ENCODE peak calls at places on chromosomes 5 and 9, in five cellular contexts. L is H1, P is GM12878, B is K562, Z is WTC11. T is an unnamed sample.

GRCh38 chr9:78074385-78075291 is 43.0 kb upstream of the GNAQ start:
- DNase-seq in L (no peak), Z (no peak), P (no peak), B (no peak), T (no peak)

GRCh38 chr9:134619983-134620612 is 21.5 kb upstream of the COL5A1 start:
- DNase-seq in Z (peak), L (peak), B (no peak), P (no peak), T (no peak)

GRCh38 chr9:113511047-113511521 is 47.6 kb downstream of the RGS3 start:
- DNase-seq in B (no peak), P (no peak), Z (no peak), L (no peak), T (no peak)

GRCh38 chr5:57736716-57737115 is 254.1 kb upstream of the ACTBL2 start:
- DNase-seq in Z (no peak), P (no peak), B (no peak), L (no peak), T (no peak)

GRCh38 chr5:77424921-77425320 is 67.2 kb downstream of the WDR41 start:
- DNase-seq in B (no peak), P (no peak), L (no peak), Z (no peak), T (no peak)

GRCh38 chr9:98121096-98121495 is 2.1 kb upstream of the TRIM14 start:
- DNase-seq in Z (no peak), L (no peak), P (no peak), B (peak), T (no peak)

GRCh38 chr5:53302524-53302923 is 177.9 kb upstream of the FST start:
- DNase-seq in Z (no peak), P (no peak), L (no peak), B (no peak), T (no peak)

GRCh38 chr5:5289537-5289936 is 132.9 kb upstream of the ICE1 start:
- DNase-seq in L (no peak), Z (no peak), B (no peak), P (no peak), T (no peak)

GRCh38 chr5:39473156-39473779 is 48.5 kb upstream of the DAB2 start:
- DNase-seq in P (no peak), L (no peak), Z (no peak), B (no peak), T (no peak)

GRCh38 chr9:86250123-86250522 is 9.3 kb downstream of the C9orf153 start:
- DNase-seq in Z (no peak), B (no peak), L (no peak), P (no peak), T (no peak)

GRCh38 chr9:86241216-86241615 is 18.2 kb downstream of the C9orf153 start:
- DNase-seq in L (no peak), Z (no peak), B (no peak), P (no peak), T (no peak)

GRCh38 chr9:86242012-86242411 is 17.4 kb downstream of the C9orf153 start:
- DNase-seq in L (no peak), Z (no peak), P (no peak), B (no peak), T (no peak)

DNA sequence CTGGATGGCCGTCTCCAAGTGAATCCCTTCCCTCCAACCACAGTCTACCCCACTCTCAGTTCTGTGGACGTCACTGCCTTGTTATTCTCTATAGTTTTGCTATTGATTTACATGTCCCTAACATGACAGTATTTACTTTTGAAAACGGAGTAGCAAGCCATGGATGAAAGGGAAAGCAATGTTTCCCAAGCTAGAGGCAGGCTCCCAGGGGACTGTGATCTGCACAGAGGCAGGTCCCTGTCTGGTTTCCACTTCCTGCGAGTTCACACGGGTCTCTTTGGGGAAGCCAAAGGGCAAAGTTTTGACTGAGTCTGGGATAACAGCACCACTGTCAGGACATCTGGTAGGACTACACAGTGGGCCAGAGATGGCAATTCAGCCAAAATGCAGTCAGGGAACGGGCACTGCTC is 12.7 kb downstream of the C9orf153 start:
- DNase-seq in L (no peak), P (peak), Z (peak), B (no peak), T (peak)
- TF ChIP-seq ATF2 in L (no peak), P (peak), Z (no peak), B (no peak), T (no peak)

GRCh38 chr9:125513634-125514413 is 193.2 kb downstream of the MAPKAP1 start:
- DNase-seq in B (no peak), Z (no peak), L (no peak), P (peak), T (peak)
- TF ChIP-seq ATF2 in B (no peak), Z (no peak), L (no peak), P (no peak), T (no peak)

GRCh38 chr5:173050791-173051190 is 5.4 kb upstream of the CREBRF start:
- DNase-seq in Z (no peak), P (no peak), B (no peak), L (no peak), T (no peak)

GRCh38 chr5:173047838-173048105 is 8.4 kb upstream of the CREBRF start:
- DNase-seq in P (no peak), Z (no peak), L (no peak), B (no peak), T (no peak)

GRCh38 chr5:173041881-173042481 is 14.2 kb upstream of the CREBRF start:
- DNase-seq in Z (no peak), P (no peak), L (no peak), B (no peak), T (peak)

GRCh38 chr5:173042708-173043107 is 13.4 kb upstream of the CREBRF start:
- DNase-seq in L (no peak), Z (no peak), B (no peak), P (no peak), T (no peak)

GRCh38 chr5:173045481-173045880 is 10.7 kb upstream of the CREBRF start:
- DNase-seq in Z (peak), L (no peak), P (no peak), B (peak), T (peak)
- TF ChIP-seq ATF2 in Z (no peak), L (no peak), P (no peak), B (no peak), T (no peak)

DNA sequence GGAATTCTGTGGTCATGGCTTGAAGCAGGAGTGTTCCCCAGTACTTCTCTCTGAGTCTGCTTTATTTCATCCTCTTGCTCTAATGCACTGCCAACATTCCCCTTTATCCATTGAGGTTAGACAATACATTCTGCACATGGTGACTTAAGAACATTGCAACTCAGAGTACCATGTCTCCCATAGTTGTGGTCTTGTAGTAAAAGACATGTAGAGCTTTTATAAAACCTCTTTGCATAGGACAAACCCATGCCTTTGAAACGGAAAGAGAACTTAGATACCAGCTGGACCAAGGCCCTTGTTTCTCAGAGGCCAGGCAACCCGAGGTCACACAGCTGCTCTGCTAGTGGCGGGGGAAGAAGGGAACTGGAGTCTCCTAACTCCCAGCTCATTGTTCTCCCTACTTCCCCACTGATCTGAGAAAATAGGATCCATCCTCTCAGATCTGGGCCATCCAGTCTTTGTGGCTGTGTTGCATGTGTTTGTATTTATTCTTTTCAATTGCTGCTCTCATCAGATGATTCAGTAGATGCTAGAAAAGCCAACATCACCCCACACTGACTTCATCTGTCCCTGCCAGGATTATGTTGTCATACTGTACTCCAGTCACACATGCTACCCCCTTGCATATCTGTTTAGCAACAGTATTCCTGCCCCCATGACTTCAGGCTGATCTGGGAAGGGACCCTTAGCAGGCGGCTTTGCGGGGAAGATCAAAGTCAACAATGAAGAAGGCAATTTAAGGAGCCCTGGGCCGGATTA is 236.9 kb downstream of the SAXO1 start:
- DNase-seq in Z (no peak), P (no peak), L (no peak), B (no peak), T (no peak)
- TF ChIP-seq ATF2 in Z (no peak), P (no peak), L (no peak), B (no peak), T (no peak)

GRCh38 chr9:136714096-136714875 is 1.9 kb downstream of the DIPK1B start:
- DNase-seq in Z (no peak), P (no peak), B (no peak), L (no peak), T (no peak)
- TF ChIP-seq ATF2 in Z (no peak), P (no peak), B (no peak), L (no peak), T (no peak)

DNA sequence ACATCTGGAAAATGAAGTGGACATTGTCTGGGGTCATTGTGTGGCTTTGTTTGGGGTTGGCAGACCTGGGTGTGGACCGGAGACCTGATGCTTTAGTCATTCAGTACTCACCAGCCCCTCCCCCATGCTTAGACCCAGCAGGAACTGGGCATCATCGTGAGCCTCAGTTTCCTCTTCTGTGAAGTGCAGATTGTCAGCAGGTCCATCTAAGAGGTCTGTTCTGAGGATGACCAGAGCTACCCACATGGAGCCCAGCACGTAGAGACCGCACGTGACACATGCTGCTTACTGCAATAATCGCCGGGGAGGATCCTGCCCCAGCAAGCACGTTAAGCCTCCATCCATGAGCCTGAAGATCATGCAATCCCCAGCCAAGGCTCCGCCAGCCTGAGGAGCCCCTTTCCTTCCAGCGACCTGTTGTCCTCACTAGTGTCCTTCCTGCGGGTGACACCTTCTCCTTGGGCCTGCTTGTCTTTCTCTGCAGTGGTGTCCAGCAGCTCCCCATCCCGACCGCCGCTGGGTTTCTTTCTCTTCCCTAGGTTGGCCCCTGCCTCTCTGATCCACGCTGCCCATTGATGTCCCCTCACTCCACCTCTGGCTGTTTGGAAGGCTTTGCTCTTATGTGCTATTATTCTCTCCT is 26.7 kb upstream of the IRX4 start:
- DNase-seq in Z (no peak), P (no peak), B (no peak), L (no peak), T (no peak)
- TF ChIP-seq ATF2 in Z (no peak), P (no peak), B (no peak), L (no peak), T (no peak)

GRCh38 chr9:21833090-21833801 is 30.8 kb downstream of the MTAP start:
- DNase-seq in B (no peak), Z (no peak), L (no peak), P (peak), T (no peak)
- TF ChIP-seq ATF2 in B (no peak), Z (no peak), L (no peak), P (peak), T (no peak)

DNA sequence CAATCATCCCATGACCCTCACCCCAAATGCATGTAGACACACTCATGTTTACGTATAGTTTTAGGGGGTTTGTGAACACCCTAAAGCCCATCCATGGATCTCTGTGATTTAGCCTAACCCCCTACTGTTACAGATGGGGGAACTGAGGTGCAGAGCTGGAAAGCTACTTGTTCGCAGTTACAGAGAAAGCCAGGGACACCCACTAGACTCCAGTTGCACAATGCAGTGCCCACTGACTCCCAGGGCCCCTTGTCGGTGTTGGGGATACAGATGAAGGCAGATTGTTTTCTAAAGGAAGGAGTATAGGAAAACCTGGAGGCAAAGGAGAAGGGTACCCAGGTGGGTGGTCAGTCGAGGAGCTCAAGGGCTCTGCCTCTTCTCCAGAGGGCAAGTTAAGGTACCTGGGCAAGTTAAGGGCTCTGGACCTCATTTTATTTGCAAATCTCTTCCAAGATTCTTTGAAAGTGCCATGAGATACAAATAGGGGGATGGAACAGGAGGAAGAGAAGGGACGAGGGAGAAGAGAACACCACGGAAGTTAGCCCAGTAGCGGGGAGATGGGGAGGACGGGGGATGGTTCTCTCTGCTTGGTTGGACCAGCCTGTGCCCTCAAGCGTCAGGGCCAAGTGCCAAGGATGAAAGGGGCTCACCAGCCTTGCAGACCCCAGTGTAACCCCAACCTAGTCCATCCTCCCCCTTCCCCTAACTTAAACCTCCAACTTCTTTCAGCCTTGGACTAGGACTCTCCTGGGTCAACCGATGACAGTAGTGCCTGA is 958 bp downstream of the MYOZ3 start:
- DNase-seq in L (no peak), B (no peak), Z (no peak), P (no peak), T (no peak)
- TF ChIP-seq ATF2 in L (no peak), B (no peak), Z (no peak), P (no peak), T (no peak)